ENCODE peak calls at places on chromosomes 2 and 18, in seven cellular contexts. Y is EL; V is Caco-2; P is upper lobe of left lung; X is stimulated activated naive B cell treated with anti-CD40 and anti-IgM and Interleukin-4, amounts not matched to agents 10 μg/mL and 1 μg/mL and 100 μg/mL, for 72 hours; A is H7; J is NCI-H146. G is an unnamed sample.

GRCh38 chr2:229855116-229855515 is 66.7 kb downstream of the TRIP12 start:
- DNase-seq in Y (no peak), V (no peak), P (no peak), X (no peak), A (no peak), J (no peak), G (no peak)

GRCh38 chr2:115574667-115575066 is 1132.2 kb downstream of the DPP10 start:
- DNase-seq in Y (no peak), V (no peak), P (no peak), X (no peak), A (no peak), J (no peak), G (no peak)

GRCh38 chr2:72274284-72274869 is 126.7 kb upstream of the CYP26B1 start:
- DNase-seq in Y (no peak), V (no peak), P (no peak), X (no peak), A (no peak), J (peak), G (no peak)

GRCh38 chr2:62402156-62402555 is 103.8 kb downstream of the TMEM17 start:
- DNase-seq in Y (no peak), V (no peak), P (no peak), X (no peak), A (no peak), J (no peak), G (no peak)

GRCh38 chr2:1892529-1893250 is 148.4 kb upstream of the PXDN start:
- DNase-seq in Y (no peak), V (no peak), P (no peak), X (no peak), A (no peak), J (no peak), G (no peak)

GRCh38 chr2:173326806-173327205 is 27.9 kb upstream of the CDCA7 start:
- DNase-seq in Y (peak), V (no peak), P (no peak), X (no peak), A (no peak), J (no peak), G (no peak)

GRCh38 chr18:55509631-55510372 is 78.2 kb downstream of the TCF4 start:
- DNase-seq in Y (peak), V (no peak), P (no peak), X (peak), A (no peak), J (no peak), G (peak)

GRCh38 chr2:26936855-26937254 is 33.6 kb upstream of the MAPRE3 start:
- DNase-seq in Y (no peak), V (no peak), P (no peak), X (no peak), A (no peak), J (no peak), G (no peak)

GRCh38 chr2:145655366-145655765 is 1135.4 kb upstream of the ZEB2 start:
- DNase-seq in Y (no peak), V (no peak), P (no peak), X (no peak), A (no peak), J (no peak), G (no peak)

GRCh38 chr2:58640042-58640441 is 398.9 kb upstream of the FANCL start:
- DNase-seq in Y (no peak), V (no peak), P (no peak), X (no peak), A (no peak), J (no peak), G (no peak)

GRCh38 chr2:169619946-169620345 is 35.8 kb downstream of the PPIG start:
- DNase-seq in Y (no peak), V (no peak), P (no peak), X (no peak), A (no peak), J (no peak), G (no peak)

GRCh38 chr2:204871246-204871953 is 326.1 kb downstream of the PARD3B start:
- DNase-seq in Y (peak), V (no peak), P (no peak), X (no peak), A (no peak), J (no peak), G (no peak)

GRCh38 chr2:7430869-7431641 is 513.8 kb downstream of the RNF144A start:
- DNase-seq in Y (no peak), V (peak), P (peak), X (peak), A (peak), J (peak), G (peak)

G was measured in GM10248.